ENCODE peak calls at places on chromosome 20, in nine cellular contexts. L, Z, K, V, D, H, I, Y and X are unnamed samples. For H3K4me1, the result is how much of the 10 kb centered on the place peaks cover.

GRCh38 chr20:58843128-58843556 is 7.6 kb downstream of the GNAS-AS1 start:
- DNase-seq in V (no peak), Y (no peak), H (no peak), Z (no peak), L (no peak), I (no peak), K (no peak), D (no peak), X (no peak)

GRCh38 chr20:5863040-5863811 is 87.1 kb downstream of the TRMT6 start:
- DNase-seq in V (no peak), Z (no peak), Y (peak), K (peak), L (peak), I (no peak), H (no peak), D (no peak), X (no peak)

GRCh38 chr20:53609501-53610445 is 16.1 kb upstream of the ZNF217 start:
- DNase-seq in Z (no peak), I (no peak), K (peak), L (no peak), V (peak), Y (peak), H (peak), D (peak), X (no peak)

GRCh38 chr20:19814241-19814640 is 56.2 kb downstream of the RIN2 start:
- DNase-seq in H (no peak), Y (no peak), K (no peak), L (no peak), V (no peak), Z (no peak), I (no peak), D (peak), X (no peak)

GRCh38 chr20:12699374-12700228 is 309.2 kb upstream of the SPTLC3 start:
- DNase-seq in Y (no peak), Z (no peak), I (no peak), L (peak), V (no peak), H (no peak), K (no peak), D (no peak), X (no peak)

GRCh38 chr20:13736792-13737191 is 47.9 kb downstream of the ESF1 start:
- DNase-seq in V (no peak), H (no peak), D (no peak), Y (no peak), K (peak), I (no peak), Z (no peak), L (no peak), X (no peak)

GRCh38 chr20:2365091-2365490 is 15.6 kb upstream of the TGM6 start:
- DNase-seq in I (no peak), H (no peak), K (no peak), L (no peak), Z (no peak), D (no peak), V (no peak), Y (no peak), X (no peak)

GRCh38 chr20:61057313-61058171 is 194.5 kb upstream of the CDH4 start:
- DNase-seq in K (no peak), Y (no peak), L (no peak), D (no peak), V (no peak), H (peak), I (no peak), Z (no peak), X (peak)

GRCh38 chr20:45487231-45487635 is 17.7 kb downstream of the WFDC2 start:
- DNase-seq in L (no peak), Z (no peak), H (no peak), Y (no peak), V (no peak), K (no peak), D (no peak), I (no peak), X (peak)

GRCh38 chr20:1242530-1242929 is 16.7 kb downstream of the RAD21L1 start:
- DNase-seq in I (no peak), L (no peak), K (peak), Z (no peak), V (no peak), Y (no peak), H (no peak), D (peak), X (no peak)

GRCh38 chr20:40786336-40786735 is 97.3 kb upstream of the MAFB start:
- DNase-seq in H (no peak), V (no peak), L (no peak), D (no peak), I (no peak), Y (no peak), Z (no peak), K (no peak), X (no peak)

GRCh38 chr20:31746068-31746878 is 7.2 kb downstream of the TPX2 start:
- DNase-seq in V (no peak), I (no peak), Y (no peak), K (no peak), Z (no peak), H (no peak), L (no peak), D (no peak), X (no peak)

GRCh38 chr20:32681175-32682084 is 7.7 kb upstream of the C20orf203 start:
- DNase-seq in I (peak), Y (no peak), L (no peak), Z (no peak), D (no peak), V (no peak), K (peak), H (no peak), X (no peak)

GRCh38 chr20:17394411-17394810 is 136.8 kb downstream of the BFSP1 start:
- DNase-seq in V (no peak), L (no peak), K (no peak), I (no peak), Z (peak), D (no peak), Y (no peak), H (no peak), X (no peak)

GRCh38 chr20:19275630-19276071 is 63.2 kb downstream of the SLC24A3 start:
- DNase-seq in I (peak), Z (no peak), H (peak), L (peak), Y (no peak), D (no peak), K (no peak), V (no peak), X (peak)

GRCh38 chr20:19000071-19000470 is 186.5 kb downstream of the SCP2D1 start:
- DNase-seq in K (no peak), L (no peak), Z (no peak), I (no peak), Y (no peak), D (no peak), H (no peak), V (no peak), X (no peak)

GRCh38 chr20:50690979-50691584 is at the start of gene RIPOR3:
- DNase-seq in K (no peak), D (no peak), Z (no peak), V (no peak), Y (no peak), H (peak), I (no peak), L (peak), X (no peak)

GRCh38 chr20:53576195-53576580 is 17.5 kb downstream of the ZNF217 start:
- DNase-seq in Z (no peak), D (no peak), H (no peak), Y (no peak), K (no peak), L (no peak), I (no peak), V (no peak), X (no peak)

GRCh38 chr20:21901470-21902275 is 196.2 kb downstream of the PAX1 start:
- DNase-seq in L (peak), Z (no peak), D (peak), I (no peak), V (no peak), Y (no peak), K (no peak), H (peak), X (peak)

GRCh38 chr20:61573415-61574305 is 321.6 kb downstream of the CDH4 start:
- DNase-seq in K (no peak), Y (peak), Z (no peak), V (no peak), H (no peak), D (no peak), L (no peak), I (no peak), X (no peak)

GRCh38 chr20:21225215-21225947 is 77.8 kb upstream of the XRN2 start:
- DNase-seq in V (no peak), Z (no peak), Y (no peak), D (no peak), I (no peak), H (no peak), K (peak), L (no peak), X (no peak)

GRCh38 chr20:16621435-16622141 is 48.3 kb upstream of the KIF16B start:
- DNase-seq in L (no peak), V (no peak), D (no peak), Y (no peak), H (no peak), I (no peak), Z (no peak), K (no peak), X (no peak)

GRCh38 chr20:49821850-49822249 is 9.2 kb downstream of the SLC9A8 start:
- DNase-seq in D (no peak), I (no peak), V (no peak), Y (no peak), H (peak), K (peak), Z (no peak), L (no peak), X (peak)

GRCh38 chr20:23624307-23624706 is 13.4 kb downstream of the CST3 start:
- DNase-seq in I (no peak), D (no peak), Z (no peak), K (no peak), V (no peak), H (no peak), Y (no peak), L (no peak), X (no peak)

GRCh38 chr20:8287328-8287727 is 155.3 kb downstream of the PLCB1 start:
- DNase-seq in K (no peak), Y (no peak), L (no peak), D (no peak), V (no peak), H (no peak), Z (no peak), I (no peak), X (no peak)

GRCh38 chr20:34744340-34744739 is 40.2 kb downstream of the TP53INP2 start:
- DNase-seq in V (no peak), Z (no peak), Y (no peak), K (no peak), H (no peak), L (no peak), I (no peak), D (no peak), X (no peak)

GRCh38 chr20:1301031-1301529 is 27.9 kb downstream of the SDCBP2 start:
- DNase-seq in Y (peak), I (no peak), H (no peak), D (peak), V (no peak), K (peak), L (no peak), Z (peak), X (no peak)

GRCh38 chr20:33791959-33792597 is 19.1 kb upstream of the CHMP4B start:
- DNase-seq in D (peak), H (peak), Y (peak), I (no peak), V (no peak), K (peak), L (peak), Z (no peak), X (peak)

GRCh38 chr20:21322921-21323321 is 19.8 kb downstream of the XRN2 start:
- DNase-seq in Z (no peak), I (no peak), Y (no peak), V (no peak), K (peak), H (no peak), L (no peak), D (no peak), X (no peak)

GRCh38 chr20:25227317-25227831 is 20.5 kb upstream of the PYGB start:
- DNase-seq in V (no peak), L (peak), I (no peak), D (peak), H (peak), Z (no peak), Y (peak), K (peak), X (no peak)

GRCh38 chr20:37405351-37405897 is 59.5 kb downstream of the SRC start:
- DNase-seq in I (no peak), Z (no peak), L (no peak), Y (no peak), D (peak), V (no peak), K (no peak), H (no peak), X (no peak)
- TF ChIP-seq POLR2A in I (no peak), Z (no peak), L (no peak), Y (no peak), D (no peak), V (no peak), K (no peak), H (no peak), X (no peak)

GRCh38 chr20:44027686-44028340 is 113.2 kb downstream of the TOX2 start:
- DNase-seq in Z (no peak), D (no peak), H (no peak), L (no peak), K (no peak), V (no peak), Y (peak), I (no peak), X (no peak)
- H3K27ac ChIP-seq in Z (no peak), D (no peak), H (no peak), L (no peak), K (no peak), V (no peak), Y (no peak), I (no peak), X (no peak)

DNA sequence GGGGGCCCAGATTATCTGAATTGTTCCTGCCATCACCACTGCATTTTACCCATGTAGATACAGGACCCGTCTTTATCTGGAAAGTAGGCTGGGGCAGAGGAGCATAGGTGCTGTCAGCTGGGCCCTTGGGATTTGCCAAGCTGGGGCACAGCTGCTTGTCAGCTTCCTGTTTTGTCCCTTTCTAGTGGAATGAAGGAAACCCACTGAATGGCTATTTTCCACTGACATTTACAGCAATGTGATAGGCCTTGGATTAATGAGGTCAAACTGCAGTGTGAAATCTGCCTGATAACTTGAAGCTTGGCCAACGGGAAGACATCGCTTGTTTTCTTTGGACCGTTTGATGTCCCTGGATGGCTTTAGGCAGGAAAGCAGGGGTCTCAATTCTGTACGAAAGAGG is 6.7 kb downstream of the PPP1R16B start:
- DNase-seq in I (no peak), D (no peak), V (no peak), H (no peak), Z (no peak), Y (no peak), L (no peak), K (no peak), X (no peak)
- H3K4me1 ChIP-seq in I (under half), D (under half), V (under half), H (under half), Z (under half), Y (half or more), L (under half), K (under half), X (under half)

GRCh38 chr20:62969939-62970306 is 17.4 kb downstream of the SLC17A9 start:
- DNase-seq in D (no peak), Y (no peak), H (no peak), I (no peak), L (no peak), K (no peak), V (no peak), Z (no peak), X (no peak)

GRCh38 chr20:62967628-62968351 is 15.3 kb downstream of the SLC17A9 start:
- DNase-seq in K (no peak), I (no peak), Y (no peak), V (no peak), H (no peak), D (no peak), Z (no peak), L (no peak), X (no peak)

GRCh38 chr20:62967149-62967501 is 14.6 kb downstream of the SLC17A9 start:
- DNase-seq in Z (no peak), Y (no peak), I (no peak), D (no peak), V (no peak), H (no peak), K (no peak), L (no peak), X (no peak)

GRCh38 chr20:62969179-62969760 is 16.8 kb downstream of the SLC17A9 start:
- DNase-seq in H (no peak), L (no peak), D (no peak), Y (no peak), I (no peak), V (no peak), K (no peak), Z (no peak), X (no peak)

DNA sequence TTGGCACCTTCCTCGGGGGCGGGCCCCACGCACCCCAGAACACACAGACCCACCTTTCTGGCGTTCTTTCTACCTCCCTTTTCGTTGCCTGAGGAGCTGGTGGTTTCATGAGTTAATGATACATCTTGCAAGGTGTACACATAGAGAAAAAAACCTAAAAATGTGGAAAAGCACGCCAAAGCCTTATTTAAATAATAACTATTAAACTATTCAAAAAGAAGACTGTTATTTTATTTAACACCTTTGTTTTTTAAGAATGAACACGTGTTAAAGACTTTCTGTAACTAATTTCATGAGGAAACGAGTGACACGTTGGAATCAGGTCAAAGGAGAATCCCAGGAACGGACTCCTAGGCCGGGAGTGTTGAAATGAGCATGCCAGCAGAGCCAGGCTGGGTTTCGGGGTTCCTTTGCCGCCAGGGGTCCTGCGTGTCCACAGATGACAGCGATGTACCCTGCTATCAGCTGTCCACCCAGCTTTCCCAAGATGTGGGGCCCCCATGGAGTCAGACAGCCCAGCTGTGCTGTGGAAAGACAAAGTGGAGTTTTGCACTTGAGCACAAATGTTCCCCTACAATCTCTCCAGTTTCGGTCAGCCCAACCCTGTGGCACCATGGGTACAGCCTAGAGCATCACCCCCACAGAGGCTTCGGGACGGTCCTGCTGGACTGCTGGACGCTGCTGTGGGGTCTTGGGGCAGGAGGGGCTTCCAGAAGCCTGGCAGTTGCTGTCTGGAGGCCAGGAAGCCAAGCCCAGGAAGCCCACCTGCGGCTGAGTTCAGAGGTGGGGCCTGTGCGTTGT is 16.1 kb downstream of the SLC17A9 start:
- DNase-seq in Y (no peak), Z (no peak), V (no peak), I (no peak), K (no peak), H (no peak), D (no peak), L (no peak), X (no peak)
- TF ChIP-seq POLR2A in Y (no peak), Z (no peak), V (no peak), I (no peak), K (no peak), H (no peak), D (no peak), L (no peak), X (no peak)

GRCh38 chr20:46979603-46980241 is 85.1 kb downstream of the EYA2 start:
- DNase-seq in V (no peak), K (no peak), D (no peak), L (no peak), I (no peak), Z (no peak), Y (no peak), H (no peak), X (no peak)
- H3K27ac ChIP-seq in V (peak), K (no peak), D (no peak), L (no peak), I (no peak), Z (no peak), Y (no peak), H (no peak), X (peak)

GRCh38 chr20:3811421-3812258 is 8.7 kb upstream of the AP5S1 start:
- DNase-seq in I (peak), Z (peak), H (peak), L (peak), K (peak), D (peak), V (peak), Y (peak), X (peak)

GRCh38 chr20:3805594-3806264 is 9.6 kb downstream of the CDC25B start:
- DNase-seq in D (peak), V (no peak), K (peak), Z (no peak), L (no peak), I (no peak), Y (peak), H (peak), X (peak)

GRCh38 chr20:3808544-3808943 is 11.8 kb upstream of the AP5S1 start:
- DNase-seq in K (no peak), H (no peak), Y (peak), I (no peak), L (no peak), V (no peak), Z (no peak), D (no peak), X (no peak)

GRCh38 chr20:3804781-3805180 is 8.7 kb downstream of the CDC25B start:
- DNase-seq in Y (peak), V (no peak), H (peak), I (no peak), D (no peak), L (no peak), K (no peak), Z (no peak), X (no peak)

GRCh38 chr20:3808141-3808479 is 12.0 kb downstream of the CDC25B start:
- DNase-seq in I (peak), D (peak), Z (peak), H (peak), L (peak), Y (peak), K (peak), V (no peak), X (peak)
- H3K4me1 ChIP-seq in I (under half), D (half or more), Z (half or more), H (half or more), L (half or more), Y (under half), K (under half), V (half or more), X (half or more)